ENCODE peak calls at places on chromosomes 16 and 17, in eight cellular contexts. S is Karpas-422, F is neural progenitor cell, K is PC-3, G is hepatocyte, D is HCT116, C is H1, Y is mesendoderm. N is an unnamed sample. For H3K79me2 and H3K27me3, the result is how much of the 10 kb centered on the place peaks cover.

GRCh38 chr17:72887917-72888316 is 204.6 kb downstream of the SLC39A11 start:
- DNase-seq in S (no peak), F (no peak), K (no peak), G (no peak), D (no peak), C (no peak), Y (no peak), N (no peak)

GRCh38 chr16:55501549-55502322 is 7.1 kb upstream of the LPCAT2 start:
- DNase-seq in S (no peak), F (peak), K (peak), G (no peak), D (no peak), C (peak), Y (peak), N (no peak)

GRCh38 chr16:46908540-46909372 is 24.6 kb downstream of the GPT2 start:
- DNase-seq in S (peak), F (peak), K (peak), G (peak), D (peak), C (peak), Y (peak), N (peak)

GRCh38 chr17:8736796-8737195 is 7.8 kb downstream of the CCDC42 start:
- DNase-seq in S (no peak), F (no peak), K (no peak), G (no peak), D (no peak), C (no peak), Y (no peak), N (no peak)

GRCh38 chr17:66900126-66901010 is 64.1 kb upstream of the CACNG4 start:
- DNase-seq in S (peak), F (no peak), K (peak), G (no peak), D (peak), C (no peak), Y (no peak), N (no peak)

GRCh38 chr17:42989726-42990652 is 8.2 kb upstream of the RPL27 start:
- DNase-seq in S (no peak), F (no peak), K (peak), G (no peak), D (no peak), C (no peak), Y (no peak), N (peak)

GRCh38 chr16:2246301-2246885 is 5.0 kb downstream of the ECI1 start:
- DNase-seq in S (no peak), F (no peak), K (no peak), G (no peak), D (no peak), C (no peak), Y (no peak), N (no peak)

GRCh38 chr17:50627386-50627781 is 7.3 kb upstream of the ABCC3 start:
- DNase-seq in S (no peak), F (no peak), K (no peak), G (no peak), D (no peak), C (no peak), Y (no peak), N (no peak)

GRCh38 chr17:72121164-72122001 is 563 bp downstream of the SOX9 start:
- DNase-seq in S (peak), F (peak), K (peak), G (peak), D (no peak), C (peak), Y (peak), N (peak)

GRCh38 chr16:3999479-3999868 is 116.8 kb downstream of the ADCY9 start:
- DNase-seq in S (no peak), F (peak), K (no peak), G (peak), D (no peak), C (no peak), Y (peak), N (no peak)

GRCh38 chr17:49339359-49339758 is 22.7 kb downstream of the ZNF652 start:
- DNase-seq in S (no peak), F (no peak), K (no peak), G (no peak), D (no peak), C (no peak), Y (no peak), N (no peak)

GRCh38 chr17:49342575-49342936 is 19.5 kb downstream of the ZNF652 start:
- DNase-seq in S (no peak), F (no peak), K (no peak), G (no peak), D (no peak), C (no peak), Y (no peak), N (no peak)

GRCh38 chr17:49341356-49341755 is 20.7 kb downstream of the ZNF652 start:
- DNase-seq in S (no peak), F (no peak), K (no peak), G (no peak), D (no peak), C (no peak), Y (no peak), N (no peak)

GRCh38 chr17:49337900-49338299 is 24.1 kb downstream of the ZNF652 start:
- DNase-seq in S (no peak), F (no peak), K (no peak), G (no peak), D (no peak), C (no peak), Y (no peak), N (no peak)

DNA sequence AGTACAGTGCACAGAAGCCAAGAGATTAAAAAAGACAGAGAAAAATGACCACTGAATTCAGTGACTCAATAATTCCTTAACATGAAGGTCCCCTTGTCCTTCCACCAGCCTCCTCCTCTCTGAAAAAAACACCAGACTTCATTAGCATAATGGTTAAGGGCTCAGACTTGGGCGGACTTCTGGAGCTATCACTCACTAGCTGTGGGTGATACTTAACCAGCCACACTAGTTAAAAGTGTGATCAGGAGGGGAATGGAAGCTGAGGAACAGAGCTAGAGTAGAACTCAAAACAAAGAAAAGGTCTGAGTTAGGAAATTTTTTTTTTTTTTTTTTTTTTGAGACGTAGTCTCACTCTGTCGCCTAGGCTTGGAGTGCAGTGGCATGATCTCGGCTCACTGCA is 23.2 kb downstream of the ZNF652 start:
- DNase-seq in S (no peak), F (peak), K (no peak), G (no peak), D (no peak), C (no peak), Y (peak), N (no peak)
- H3K79me2 ChIP-seq in S (half or more), F (half or more), K (half or more), G (half or more), D (half or more), C (under half), Y (under half), N (half or more)

DNA sequence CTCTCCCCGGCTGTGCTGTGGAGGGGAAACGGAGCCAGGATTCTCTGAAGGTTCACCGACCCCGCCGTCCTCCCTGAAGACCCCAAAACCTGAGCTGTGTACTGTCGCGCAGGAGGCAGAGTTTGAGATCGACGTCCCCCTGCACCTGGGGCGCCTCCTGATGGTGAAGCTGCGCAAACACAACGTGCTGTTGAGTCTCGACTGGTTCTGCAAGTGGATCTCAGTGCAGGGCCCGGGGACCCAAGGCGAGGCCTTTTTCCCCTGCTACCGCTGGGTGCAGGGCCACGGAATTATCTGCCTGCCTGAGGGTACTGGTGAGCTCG is 62.6 kb upstream of the TEKT1 start:
- DNase-seq in S (peak), F (peak), K (no peak), G (no peak), D (no peak), C (peak), Y (peak), N (no peak)
- H3K27me3 ChIP-seq in S (under half), F (half or more), K (under half), G (under half), D (under half), C (under half), Y (under half), N (under half)

GRCh38 chr16:88317619-88317977 is 65.2 kb upstream of the ZNF469 start:
- DNase-seq in S (no peak), F (no peak), K (no peak), G (no peak), D (no peak), C (no peak), Y (no peak), N (no peak)
- H3K4me3 ChIP-seq in S (no peak), F (no peak), K (no peak), G (no peak), D (no peak), C (no peak), Y (no peak), N (no peak)

GRCh38 chr17:19015428-19015827 is 10.9 kb upstream of the FAM83G start:
- DNase-seq in S (no peak), F (no peak), K (no peak), G (no peak), D (no peak), C (no peak), Y (no peak), N (no peak)
- H3K79me2 ChIP-seq in S (under half), F (under half), K (under half), G (under half), D (under half), C (under half), Y (under half), N (under half)

GRCh38 chr17:76080934-76081287 is 1.9 kb downstream of the ZACN start:
- DNase-seq in S (no peak), F (no peak), K (no peak), G (no peak), D (no peak), C (no peak), Y (no peak), N (no peak)

GRCh38 chr17:76079577-76080206 is 710 bp downstream of the ZACN start:
- DNase-seq in S (peak), F (peak), K (no peak), G (no peak), D (no peak), C (no peak), Y (peak), N (no peak)

GRCh38 chr17:76078859-76079576 is at the start of gene ZACN:
- DNase-seq in S (no peak), F (no peak), K (no peak), G (no peak), D (no peak), C (no peak), Y (no peak), N (no peak)

GRCh38 chr17:76081295-76082210 is 2.6 kb downstream of the ZACN start:
- DNase-seq in S (no peak), F (no peak), K (no peak), G (no peak), D (no peak), C (peak), Y (peak), N (no peak)

GRCh38 chr17:76080207-76080933 is 1.4 kb downstream of the ZACN start:
- DNase-seq in S (peak), F (peak), K (no peak), G (no peak), D (no peak), C (peak), Y (peak), N (no peak)
- H3K27me3 ChIP-seq in S (under half), F (half or more), K (under half), G (under half), D (under half), C (under half), Y (under half), N (under half)

GRCh38 chr16:53504161-53504663 is 1.2 kb upstream of the AKTIP start:
- DNase-seq in S (peak), F (peak), K (no peak), G (peak), D (no peak), C (no peak), Y (peak), N (peak)
- H3K4me3 ChIP-seq in S (peak), F (peak), K (peak), G (no peak), D (peak), C (peak), Y (no peak), N (peak)

GRCh38 chr17:213286-214105 is 32.0 kb upstream of the DOC2B start:
- DNase-seq in S (no peak), F (no peak), K (no peak), G (no peak), D (no peak), C (no peak), Y (no peak), N (no peak)
- H3K79me2 ChIP-seq in S (under half), F (under half), K (under half), G (under half), D (under half), C (under half), Y (under half), N (under half)